ENCODE peak calls at places on chromosomes 12 and 14, in nine cellular contexts. One of them, this sample, is unnamed.

GRCh38 chr14:68886109-68886434 is 93.0 kb downstream of the ACTN1 start:
- DNase-seq in HCT116: no peak
- DNase-seq in breast epithelium: no peak
- DNase-seq in suprapubic skin: no peak
- DNase-seq in H1: no peak
- DNase-seq in GM23338: peak
- DNase-seq in prostate gland: no peak
- DNase-seq in upper lobe of left lung: no peak
- DNase-seq in Panc1: no peak
- DNase-seq in this sample: no peak

GRCh38 chr12:117067638-117068037 is 31.6 kb downstream of the TESC start:
- DNase-seq in HCT116: no peak
- DNase-seq in breast epithelium: no peak
- DNase-seq in suprapubic skin: no peak
- DNase-seq in H1: no peak
- DNase-seq in GM23338: no peak
- DNase-seq in prostate gland: no peak
- DNase-seq in upper lobe of left lung: no peak
- DNase-seq in Panc1: no peak
- DNase-seq in this sample: no peak

GRCh38 chr14:105107781-105108515 is 42.7 kb upstream of the GPR132 start:
- DNase-seq in HCT116: no peak
- DNase-seq in breast epithelium: no peak
- DNase-seq in suprapubic skin: peak
- DNase-seq in H1: no peak
- DNase-seq in GM23338: no peak
- DNase-seq in prostate gland: no peak
- DNase-seq in upper lobe of left lung: no peak
- DNase-seq in Panc1: no peak
- DNase-seq in this sample: no peak

GRCh38 chr14:55600784-55601561 is 21.0 kb downstream of the KTN1 start:
- DNase-seq in HCT116: no peak
- DNase-seq in breast epithelium: no peak
- DNase-seq in suprapubic skin: no peak
- DNase-seq in H1: no peak
- DNase-seq in GM23338: no peak
- DNase-seq in prostate gland: no peak
- DNase-seq in upper lobe of left lung: no peak
- DNase-seq in Panc1: no peak
- DNase-seq in this sample: no peak

GRCh38 chr14:21704340-21704737 is 30.7 kb upstream of the OR4E1 start:
- DNase-seq in HCT116: no peak
- DNase-seq in breast epithelium: no peak
- DNase-seq in suprapubic skin: no peak
- DNase-seq in H1: no peak
- DNase-seq in GM23338: no peak
- DNase-seq in prostate gland: no peak
- DNase-seq in upper lobe of left lung: no peak
- DNase-seq in Panc1: no peak
- DNase-seq in this sample: no peak

GRCh38 chr12:99455350-99456037 is 192.1 kb upstream of the GARIN6 start:
- DNase-seq in HCT116: peak
- DNase-seq in breast epithelium: peak
- DNase-seq in suprapubic skin: no peak
- DNase-seq in H1: peak
- DNase-seq in GM23338: peak
- DNase-seq in prostate gland: no peak
- DNase-seq in upper lobe of left lung: no peak
- DNase-seq in Panc1: no peak
- DNase-seq in this sample: no peak

GRCh38 chr14:74418031-74418430 is 8.0 kb downstream of the SYNDIG1L start:
- DNase-seq in HCT116: no peak
- DNase-seq in breast epithelium: no peak
- DNase-seq in suprapubic skin: no peak
- DNase-seq in H1: no peak
- DNase-seq in GM23338: no peak
- DNase-seq in prostate gland: no peak
- DNase-seq in upper lobe of left lung: no peak
- DNase-seq in Panc1: no peak
- DNase-seq in this sample: no peak

GRCh38 chr14:52117433-52117832 is 48.6 kb upstream of the NID2 start:
- DNase-seq in HCT116: no peak
- DNase-seq in breast epithelium: no peak
- DNase-seq in suprapubic skin: no peak
- DNase-seq in H1: no peak
- DNase-seq in GM23338: no peak
- DNase-seq in prostate gland: no peak
- DNase-seq in upper lobe of left lung: no peak
- DNase-seq in Panc1: no peak
- DNase-seq in this sample: no peak

GRCh38 chr14:49897414-49897813 is 4.5 kb downstream of the ARF6 start:
- DNase-seq in HCT116: no peak
- DNase-seq in breast epithelium: no peak
- DNase-seq in suprapubic skin: no peak
- DNase-seq in H1: no peak
- DNase-seq in GM23338: no peak
- DNase-seq in prostate gland: no peak
- DNase-seq in upper lobe of left lung: no peak
- DNase-seq in Panc1: no peak
- DNase-seq in this sample: no peak

GRCh38 chr14:49897965-49898364 is 5.1 kb downstream of the ARF6 start:
- DNase-seq in HCT116: no peak
- DNase-seq in breast epithelium: no peak
- DNase-seq in suprapubic skin: no peak
- DNase-seq in H1: no peak
- DNase-seq in GM23338: no peak
- DNase-seq in prostate gland: peak
- DNase-seq in upper lobe of left lung: no peak
- DNase-seq in Panc1: no peak
- DNase-seq in this sample: no peak

GRCh38 chr14:49893309-49894213 is 679 bp downstream of the ARF6 start:
- DNase-seq in HCT116: no peak
- DNase-seq in breast epithelium: peak
- DNase-seq in suprapubic skin: peak
- DNase-seq in H1: no peak
- DNase-seq in GM23338: peak
- DNase-seq in prostate gland: peak
- DNase-seq in upper lobe of left lung: peak
- DNase-seq in Panc1: no peak
- DNase-seq in this sample: peak

GRCh38 chr14:49896956-49897355 is 4.1 kb downstream of the ARF6 start:
- DNase-seq in HCT116: no peak
- DNase-seq in breast epithelium: no peak
- DNase-seq in suprapubic skin: no peak
- DNase-seq in H1: no peak
- DNase-seq in GM23338: no peak
- DNase-seq in prostate gland: no peak
- DNase-seq in upper lobe of left lung: no peak
- DNase-seq in Panc1: no peak
- DNase-seq in this sample: no peak

DNA sequence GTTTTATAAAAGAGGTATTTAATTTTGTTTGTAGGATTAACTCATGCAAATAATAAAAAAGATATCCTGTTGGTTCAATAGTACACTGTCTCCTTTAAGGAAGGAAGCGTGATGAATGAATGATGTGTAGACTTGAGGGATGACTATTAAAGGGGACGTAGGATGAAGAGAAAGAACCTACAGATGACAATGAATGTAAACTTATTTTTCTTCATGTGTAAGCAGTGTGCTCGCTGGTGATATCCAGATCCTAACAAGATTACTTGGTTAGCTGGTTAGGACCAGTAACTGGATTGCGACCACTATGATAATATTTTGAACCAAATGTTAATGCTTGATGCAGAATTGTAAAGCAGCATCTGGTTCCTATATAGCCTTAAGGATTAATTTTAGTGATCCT is 2.6 kb downstream of the ARF6 start:
- DNase-seq in HCT116: no peak
- DNase-seq in breast epithelium: no peak
- DNase-seq in suprapubic skin: no peak
- DNase-seq in H1: no peak
- DNase-seq in GM23338: no peak
- DNase-seq in prostate gland: no peak
- DNase-seq in upper lobe of left lung: no peak
- DNase-seq in Panc1: no peak
- DNase-seq in this sample: no peak
- TF ChIP-seq POLR2AphosphoS5 in HCT116: peak
- TF ChIP-seq POLR2AphosphoS5 in breast epithelium: no peak
- TF ChIP-seq POLR2AphosphoS5 in suprapubic skin: no peak
- TF ChIP-seq POLR2AphosphoS5 in H1: no peak
- TF ChIP-seq POLR2AphosphoS5 in GM23338: no peak
- TF ChIP-seq POLR2AphosphoS5 in prostate gland: no peak
- TF ChIP-seq POLR2AphosphoS5 in upper lobe of left lung: no peak
- TF ChIP-seq POLR2AphosphoS5 in Panc1: no peak
- TF ChIP-seq POLR2AphosphoS5 in this sample: no peak

DNA sequence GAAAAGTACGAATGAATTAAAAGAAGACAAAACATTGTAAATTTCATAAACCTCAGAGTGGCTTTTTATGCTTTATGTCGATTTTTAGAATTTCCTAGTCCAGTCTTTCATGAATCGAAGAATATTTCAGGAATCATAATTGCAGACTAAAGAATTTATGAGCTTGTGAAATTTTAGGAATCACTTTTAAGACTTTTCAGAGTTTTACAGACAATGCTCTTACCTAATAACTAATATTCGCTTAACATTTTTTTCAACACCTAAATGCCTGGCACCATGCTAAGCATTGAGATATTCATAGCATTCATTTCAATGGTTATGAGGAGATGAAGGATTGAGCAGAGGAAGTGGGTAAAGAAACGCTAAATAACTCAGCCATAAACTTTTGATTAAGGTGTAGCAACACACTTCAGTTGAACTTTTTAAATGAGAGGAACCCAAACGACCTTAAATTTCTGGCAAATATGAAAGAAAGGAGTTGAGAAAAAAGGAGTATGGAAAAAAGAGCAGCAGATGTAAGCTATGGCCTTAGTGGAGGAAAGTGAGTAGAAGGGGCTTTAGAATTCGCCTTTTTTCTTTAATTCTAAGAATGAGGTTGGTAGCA is 739 bp upstream of the USP44 start:
- DNase-seq in HCT116: no peak
- DNase-seq in breast epithelium: no peak
- DNase-seq in suprapubic skin: no peak
- DNase-seq in H1: no peak
- DNase-seq in GM23338: no peak
- DNase-seq in prostate gland: no peak
- DNase-seq in upper lobe of left lung: no peak
- DNase-seq in Panc1: no peak
- DNase-seq in this sample: no peak
- H3K4me3 ChIP-seq in HCT116: no peak
- H3K4me3 ChIP-seq in breast epithelium: no peak
- H3K4me3 ChIP-seq in suprapubic skin: no peak
- H3K4me3 ChIP-seq in H1: peak
- H3K4me3 ChIP-seq in GM23338: peak
- H3K4me3 ChIP-seq in prostate gland: no peak
- H3K4me3 ChIP-seq in upper lobe of left lung: no peak
- H3K4me3 ChIP-seq in Panc1: no peak
- H3K4me3 ChIP-seq in this sample: no peak

DNA sequence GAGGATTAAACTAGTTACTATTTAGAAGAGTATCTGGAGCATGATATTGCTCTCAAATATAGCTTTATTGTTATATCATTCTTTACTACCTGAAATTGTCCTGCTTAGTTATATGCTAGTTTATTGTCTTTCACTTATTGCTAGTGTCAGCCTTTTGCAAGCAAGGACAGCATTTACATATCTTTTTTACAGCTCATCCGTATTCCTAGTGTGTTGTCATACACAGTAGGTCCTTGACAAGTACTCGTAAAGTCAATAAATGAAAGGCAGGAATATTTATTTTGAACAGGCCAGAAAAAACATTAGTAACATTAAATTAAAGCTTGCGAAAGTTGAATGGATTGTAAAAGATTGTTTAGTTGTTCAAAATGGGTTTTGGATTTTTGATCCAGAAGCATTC is 35.0 kb downstream of the CRADD start:
- DNase-seq in HCT116: no peak
- DNase-seq in breast epithelium: no peak
- DNase-seq in suprapubic skin: no peak
- DNase-seq in H1: no peak
- DNase-seq in GM23338: no peak
- DNase-seq in prostate gland: no peak
- DNase-seq in upper lobe of left lung: no peak
- DNase-seq in Panc1: no peak
- DNase-seq in this sample: no peak
- TF ChIP-seq POLR2AphosphoS5 in HCT116: no peak
- TF ChIP-seq POLR2AphosphoS5 in breast epithelium: no peak
- TF ChIP-seq POLR2AphosphoS5 in suprapubic skin: no peak
- TF ChIP-seq POLR2AphosphoS5 in H1: no peak
- TF ChIP-seq POLR2AphosphoS5 in GM23338: no peak
- TF ChIP-seq POLR2AphosphoS5 in prostate gland: peak
- TF ChIP-seq POLR2AphosphoS5 in upper lobe of left lung: no peak
- TF ChIP-seq POLR2AphosphoS5 in Panc1: no peak
- TF ChIP-seq POLR2AphosphoS5 in this sample: no peak

GRCh38 chr12:52147367-52147972 is 44.3 kb downstream of the KRT80 start:
- DNase-seq in HCT116: peak
- DNase-seq in breast epithelium: peak
- DNase-seq in suprapubic skin: peak
- DNase-seq in H1: no peak
- DNase-seq in GM23338: no peak
- DNase-seq in prostate gland: peak
- DNase-seq in upper lobe of left lung: peak
- DNase-seq in Panc1: peak
- DNase-seq in this sample: peak

GRCh38 chr12:52144512-52145227 is 47.1 kb downstream of the KRT80 start:
- DNase-seq in HCT116: no peak
- DNase-seq in breast epithelium: no peak
- DNase-seq in suprapubic skin: no peak
- DNase-seq in H1: no peak
- DNase-seq in GM23338: no peak
- DNase-seq in prostate gland: no peak
- DNase-seq in upper lobe of left lung: no peak
- DNase-seq in Panc1: no peak
- DNase-seq in this sample: peak

GRCh38 chr12:52145228-52145940 is 46.4 kb downstream of the KRT80 start:
- DNase-seq in HCT116: no peak
- DNase-seq in breast epithelium: no peak
- DNase-seq in suprapubic skin: no peak
- DNase-seq in H1: no peak
- DNase-seq in GM23338: no peak
- DNase-seq in prostate gland: no peak
- DNase-seq in upper lobe of left lung: no peak
- DNase-seq in Panc1: no peak
- DNase-seq in this sample: peak

GRCh38 chr12:52146822-52147366 is 44.9 kb downstream of the KRT80 start:
- DNase-seq in HCT116: no peak
- DNase-seq in breast epithelium: no peak
- DNase-seq in suprapubic skin: no peak
- DNase-seq in H1: no peak
- DNase-seq in GM23338: no peak
- DNase-seq in prostate gland: no peak
- DNase-seq in upper lobe of left lung: no peak
- DNase-seq in Panc1: no peak
- DNase-seq in this sample: peak

DNA sequence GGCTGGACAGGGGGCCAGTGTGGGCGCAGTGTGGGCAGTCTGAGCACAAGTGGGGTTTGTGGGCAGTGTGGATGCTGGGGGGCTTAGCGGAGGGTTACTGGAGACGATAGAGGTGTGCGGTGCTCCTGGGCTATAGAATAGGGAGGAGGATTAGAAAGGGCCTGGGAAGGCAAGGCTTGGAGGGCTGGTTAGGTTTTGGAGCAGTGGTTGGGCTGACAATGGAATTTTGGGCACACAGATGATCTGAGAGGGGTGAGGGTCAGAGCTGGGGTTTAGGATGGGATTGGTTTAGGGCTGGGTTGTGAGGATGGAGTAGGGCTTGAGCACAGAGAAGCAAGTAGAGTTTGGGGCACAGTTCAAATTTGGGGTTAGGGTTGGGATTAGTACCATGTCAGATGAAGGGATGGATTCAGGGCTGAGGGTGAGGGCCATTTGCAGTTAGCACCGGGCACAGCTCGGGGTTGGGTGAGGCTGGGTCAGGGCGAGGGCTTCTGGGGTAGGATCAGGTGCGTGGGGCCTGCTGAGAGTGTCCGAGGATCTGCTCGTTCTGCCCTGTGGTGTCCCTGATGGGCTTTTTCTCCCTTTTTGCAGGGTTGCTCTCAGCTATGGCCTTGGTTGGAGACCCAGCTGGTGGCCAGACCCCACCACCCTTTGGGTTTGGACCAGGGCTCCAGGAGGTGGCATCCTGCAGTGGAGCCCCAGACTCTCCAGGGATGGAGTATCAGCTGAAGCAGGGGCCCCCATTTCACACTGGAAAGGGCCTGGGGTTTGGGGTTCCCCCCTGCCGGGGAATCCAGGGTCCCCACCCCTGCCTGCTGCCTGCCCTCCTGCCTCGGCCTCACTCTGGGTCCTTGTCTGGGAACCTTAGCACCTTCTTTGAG is 45.6 kb downstream of the KRT80 start:
- DNase-seq in HCT116: no peak
- DNase-seq in breast epithelium: no peak
- DNase-seq in suprapubic skin: no peak
- DNase-seq in H1: no peak
- DNase-seq in GM23338: no peak
- DNase-seq in prostate gland: no peak
- DNase-seq in upper lobe of left lung: no peak
- DNase-seq in Panc1: no peak
- DNase-seq in this sample: peak
- H3K4me3 ChIP-seq in HCT116: peak
- H3K4me3 ChIP-seq in breast epithelium: no peak
- H3K4me3 ChIP-seq in suprapubic skin: peak
- H3K4me3 ChIP-seq in H1: no peak
- H3K4me3 ChIP-seq in GM23338: no peak
- H3K4me3 ChIP-seq in prostate gland: no peak
- H3K4me3 ChIP-seq in upper lobe of left lung: no peak
- H3K4me3 ChIP-seq in Panc1: no peak
- H3K4me3 ChIP-seq in this sample: no peak

This sample was measured in spleen.